ENCODE peak calls at places on chromosomes 2 and 18, in seven cellular contexts. M is CD4-positive, CD25-positive, alpha-beta regulatory T cell; F is GM12878; P is naive thymus-derived CD4-positive, alpha-beta T cell; K is heart left ventricle; S is right cardiac atrium; I is upper lobe of left lung. U is an unnamed sample. For H3K4me1, the result is how much of the 10 kb centered on the place peaks cover.

GRCh38 chr18:59265246-59266018 is 7.8 kb downstream of the RAX start:
- DNase-seq in M (no peak), P (no peak), F (no peak), I (no peak), K (no peak), S (peak), U (no peak)

GRCh38 chr2:21036708-21037670 is 6.9 kb downstream of the APOB start:
- DNase-seq in F (no peak), K (no peak), S (no peak), P (no peak), M (no peak), I (no peak), U (no peak)

GRCh38 chr2:240921319-240922233 is 15.4 kb downstream of the CROCC2 start:
- DNase-seq in S (peak), P (peak), K (peak), I (peak), F (no peak), M (no peak), U (no peak)

GRCh38 chr18:3122851-3123250 is 96.9 kb downstream of the MYOM1 start:
- DNase-seq in M (no peak), F (no peak), K (no peak), I (no peak), P (no peak), S (no peak), U (no peak)

GRCh38 chr2:236113425-236113824 is 54.8 kb downstream of the GBX2 start:
- DNase-seq in I (no peak), M (no peak), S (no peak), K (no peak), F (no peak), P (no peak), U (no peak)

GRCh38 chr2:102915128-102915527 is 153.3 kb downstream of the TMEM182 start:
- DNase-seq in F (no peak), S (no peak), M (no peak), P (no peak), K (no peak), I (no peak), U (no peak)

GRCh38 chr2:141440072-141440635 is 690.7 kb downstream of the LRP1B start:
- DNase-seq in F (no peak), I (no peak), S (no peak), P (no peak), M (no peak), K (no peak), U (no peak)

GRCh38 chr2:128285329-128285931 is 33.2 kb downstream of the HS6ST1 start:
- DNase-seq in K (peak), P (no peak), S (peak), F (no peak), I (no peak), M (no peak), U (no peak)

GRCh38 chr2:28280576-28280975 is 112.1 kb upstream of the FOSL2 start:
- DNase-seq in F (no peak), K (no peak), P (no peak), S (no peak), M (no peak), I (no peak), U (no peak)

GRCh38 chr18:73752546-73752945 is 395.1 kb downstream of the FBXO15 start:
- DNase-seq in I (no peak), M (no peak), P (no peak), F (no peak), S (no peak), K (no peak), U (no peak)

GRCh38 chr18:72869786-72870185 is 2.0 kb upstream of the NETO1 start:
- DNase-seq in F (no peak), S (no peak), M (no peak), P (no peak), K (no peak), I (no peak), U (no peak)

GRCh38 chr2:135951071-135951583 is 34.3 kb downstream of the DARS1 start:
- DNase-seq in K (no peak), F (no peak), I (no peak), S (no peak), M (no peak), P (no peak), U (no peak)

GRCh38 chr2:160349306-160349705 is 144.3 kb downstream of the RBMS1 start:
- DNase-seq in S (no peak), M (no peak), F (no peak), P (no peak), K (no peak), I (no peak), U (no peak)

GRCh38 chr2:147844691-147845607 is at the start of gene ACVR2A:
- DNase-seq in I (peak), K (peak), P (peak), F (peak), S (peak), M (peak), U (peak)

GRCh38 chr2:178825183-178825582 is 18.0 kb upstream of the TTN start:
- DNase-seq in I (no peak), S (no peak), M (no peak), K (no peak), F (no peak), P (no peak), U (no peak)

GRCh38 chr2:236240228-236240990 is 23.8 kb downstream of the ASB18 start:
- DNase-seq in K (peak), I (no peak), S (peak), M (no peak), P (no peak), F (no peak), U (no peak)

GRCh38 chr18:9742588-9743131 is 34.6 kb downstream of the RAB31 start:
- DNase-seq in P (no peak), K (no peak), S (peak), I (peak), M (no peak), F (no peak), U (no peak)

GRCh38 chr2:3780477-3781402 is 77.4 kb downstream of the DCDC2C start:
- DNase-seq in K (peak), I (peak), M (no peak), P (peak), F (peak), S (peak), U (no peak)

GRCh38 chr2:200239216-200239615 is 67.3 kb upstream of the SPATS2L start:
- DNase-seq in F (no peak), M (no peak), S (no peak), K (no peak), I (no peak), P (no peak), U (no peak)

GRCh38 chr2:27099334-27099955 is 12.9 kb downstream of the KHK start:
- DNase-seq in K (no peak), P (no peak), M (no peak), I (no peak), S (peak), F (no peak), U (no peak)

GRCh38 chr2:11566383-11566782 is 32.5 kb downstream of the GREB1 start:
- DNase-seq in M (no peak), I (no peak), K (no peak), S (no peak), P (no peak), F (no peak), U (no peak)

GRCh38 chr2:107635883-107636282 is 190.8 kb upstream of the RGPD4 start:
- DNase-seq in I (no peak), M (no peak), S (no peak), F (no peak), K (no peak), P (no peak), U (no peak)

GRCh38 chr2:72183466-72183865 is 35.8 kb upstream of the CYP26B1 start:
- DNase-seq in P (no peak), S (no peak), M (no peak), F (no peak), K (no peak), I (no peak), U (no peak)

GRCh38 chr2:226031078-226031937 is 631.8 kb downstream of the NYAP2 start:
- DNase-seq in M (no peak), K (peak), P (peak), S (peak), F (no peak), I (peak), U (no peak)

GRCh38 chr18:74539289-74539688 is 5.0 kb downstream of the CNDP1 start:
- DNase-seq in F (no peak), S (no peak), K (no peak), M (no peak), P (no peak), I (no peak), U (no peak)

GRCh38 chr18:79779700-79780190 is 18.0 kb upstream of the KCNG2 start:
- DNase-seq in I (peak), F (no peak), P (peak), K (no peak), S (peak), M (no peak), U (no peak)

GRCh38 chr18:54775686-54776085 is 52.6 kb upstream of the RAB27B start:
- DNase-seq in M (no peak), I (no peak), K (no peak), S (no peak), P (no peak), F (no peak), U (no peak)

GRCh38 chr2:60533114-60534033 is 20.1 kb downstream of the BCL11A start:
- DNase-seq in F (no peak), K (no peak), P (no peak), I (no peak), M (no peak), S (no peak), U (no peak)

GRCh38 chr2:178066890-178067669 is 5.5 kb downstream of the PDE11A start:
- DNase-seq in M (no peak), I (no peak), K (no peak), S (no peak), F (no peak), P (no peak), U (no peak)

GRCh38 chr2:113795405-113795920 is 39.0 kb upstream of the SLC35F5 start:
- DNase-seq in P (no peak), S (no peak), F (no peak), I (no peak), M (no peak), K (no peak), U (no peak)

GRCh38 chr18:34001376-34001775 is 223.3 kb downstream of the NOL4 start:
- DNase-seq in M (no peak), I (no peak), S (no peak), F (no peak), P (no peak), K (no peak), U (no peak)

GRCh38 chr18:12278765-12279682 is 24.9 kb downstream of the CIDEA start:
- DNase-seq in S (peak), P (no peak), F (no peak), I (peak), M (no peak), K (peak), U (no peak)

GRCh38 chr2:8149985-8150547 is 531.8 kb upstream of the ID2 start:
- DNase-seq in M (no peak), I (no peak), S (no peak), F (no peak), K (no peak), P (no peak), U (no peak)

GRCh38 chr18:55430026-55430425 is 158.0 kb downstream of the TCF4 start:
- DNase-seq in I (no peak), P (no peak), S (no peak), K (no peak), M (no peak), F (no peak), U (no peak)

GRCh38 chr2:204220896-204221295 is 284.3 kb downstream of the ICOS start:
- DNase-seq in M (no peak), F (no peak), P (no peak), K (no peak), S (no peak), I (no peak), U (no peak)

GRCh38 chr2:203869207-203869606 is 1.6 kb downstream of the CTLA4 start:
- DNase-seq in S (no peak), P (no peak), M (no peak), F (no peak), K (no peak), I (no peak), U (no peak)

GRCh38 chr2:65186872-65187851 is 40.5 kb upstream of the ACTR2 start:
- DNase-seq in P (peak), F (no peak), I (peak), M (peak), K (peak), S (peak), U (peak)

GRCh38 chr2:231132126-231132525 is 7.3 kb upstream of the HTR2B start:
- DNase-seq in P (no peak), I (no peak), S (no peak), K (no peak), F (no peak), M (no peak), U (no peak)

GRCh38 chr2:137507237-137507636 is 457.0 kb upstream of the HNMT start:
- DNase-seq in P (no peak), I (no peak), K (no peak), S (no peak), F (no peak), M (no peak), U (no peak)

GRCh38 chr2:151193576-151193975 is 68.1 kb downstream of the RBM43 start:
- DNase-seq in I (no peak), P (no peak), S (no peak), K (no peak), F (no peak), M (no peak), U (no peak)

GRCh38 chr2:209141142-209141541 is 282.7 kb upstream of the MAP2 start:
- DNase-seq in S (no peak), K (no peak), I (no peak), P (no peak), M (no peak), F (no peak), U (no peak)
- H3K4me1 ChIP-seq in S (under half), K (under half), I (under half), P (under half), M (under half), F (under half), U (under half)

DNA sequence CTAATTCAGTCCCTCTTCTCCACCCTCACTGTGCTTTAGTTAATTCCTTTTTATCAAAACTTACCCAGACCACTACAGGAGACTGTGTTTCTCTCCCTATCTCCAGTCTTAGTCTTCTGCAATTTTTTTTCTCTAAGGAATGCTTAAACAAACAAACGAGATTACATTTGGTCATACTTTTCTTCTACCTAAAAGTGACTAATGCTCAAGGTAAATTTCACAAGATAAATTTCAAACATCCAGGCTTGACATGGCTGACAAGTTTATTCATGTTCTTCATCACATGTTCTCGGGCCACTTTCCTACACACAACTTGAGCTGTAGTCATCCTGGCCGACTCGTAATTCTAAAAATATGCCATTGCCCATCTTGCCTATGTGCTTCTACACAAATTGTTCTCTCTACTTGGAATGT is 23.2 kb upstream of the ACSL3 start:
- DNase-seq in M (no peak), S (no peak), K (no peak), F (no peak), I (no peak), P (no peak), U (no peak)
- H3K4me1 ChIP-seq in M (under half), S (under half), K (under half), F (under half), I (under half), P (under half), U (under half)

DNA sequence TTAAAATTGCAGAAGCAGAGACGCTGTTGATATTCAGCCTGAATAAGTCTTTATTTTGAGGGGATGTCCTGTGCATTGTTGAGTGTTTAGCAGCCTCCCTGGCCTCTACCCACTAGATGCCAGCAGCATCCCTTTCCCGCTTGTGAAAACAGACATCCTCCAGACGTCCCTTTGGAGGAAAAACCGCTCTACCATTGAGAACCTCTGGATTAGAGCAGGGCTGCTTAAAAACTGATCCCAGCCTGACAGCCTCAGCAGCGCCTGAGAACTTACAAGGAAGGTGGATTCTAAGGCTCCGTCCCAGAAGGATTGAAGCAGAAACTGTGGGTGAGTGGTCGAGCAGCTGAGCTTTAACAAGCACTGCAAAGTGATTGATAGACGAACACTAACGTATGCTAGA is 349.7 kb downstream of the CYRIA start:
- DNase-seq in P (no peak), M (no peak), F (no peak), K (no peak), I (no peak), S (no peak), U (no peak)
- H3K4me1 ChIP-seq in P (under half), M (under half), F (under half), K (under half), I (under half), S (under half), U (under half)

DNA sequence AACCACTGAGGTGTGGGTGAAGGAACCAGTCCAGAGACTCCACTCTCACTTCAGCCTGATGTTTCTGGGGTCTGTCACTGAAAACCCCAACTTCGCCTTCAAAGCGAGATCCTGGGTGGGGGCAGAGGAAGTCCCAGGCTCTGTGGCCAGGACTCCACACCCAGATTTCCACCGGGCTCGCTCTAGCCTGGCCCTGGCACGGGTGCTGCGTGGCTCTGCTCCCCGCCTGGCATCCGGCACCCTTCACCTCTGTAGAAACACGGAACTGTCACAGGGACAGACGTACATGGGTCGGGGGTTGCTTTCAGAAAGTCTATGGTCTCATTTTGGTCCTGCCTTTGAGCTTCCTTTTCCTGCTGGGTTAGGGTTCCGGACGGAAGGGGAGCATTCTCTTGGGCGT is 41.6 kb downstream of the ODC1 start:
- DNase-seq in M (no peak), S (no peak), I (no peak), F (no peak), K (no peak), P (no peak), U (no peak)
- H3K4me1 ChIP-seq in M (under half), S (under half), I (half or more), F (under half), K (half or more), P (half or more), U (under half)

GRCh38 chr18:63291278-63291677 is 28.3 kb downstream of the BCL2 start:
- DNase-seq in F (no peak), K (no peak), I (no peak), M (no peak), P (no peak), S (no peak), U (no peak)

GRCh38 chr18:63286926-63287325 is 32.6 kb downstream of the BCL2 start:
- DNase-seq in P (no peak), F (no peak), S (no peak), K (no peak), M (no peak), I (no peak), U (no peak)

GRCh38 chr18:63292844-63293683 is 26.5 kb downstream of the BCL2 start:
- DNase-seq in S (peak), F (no peak), P (no peak), K (no peak), M (peak), I (no peak), U (peak)

GRCh38 chr18:63293930-63294329 is 25.6 kb downstream of the BCL2 start:
- DNase-seq in K (no peak), P (no peak), F (no peak), M (no peak), S (no peak), I (no peak), U (no peak)

GRCh38 chr18:63290456-63291200 is 28.9 kb downstream of the BCL2 start:
- DNase-seq in I (no peak), M (no peak), P (peak), K (no peak), F (no peak), S (no peak), U (peak)
- H3K4me1 ChIP-seq in I (under half), M (half or more), P (half or more), K (half or more), F (under half), S (under half), U (half or more)

DNA sequence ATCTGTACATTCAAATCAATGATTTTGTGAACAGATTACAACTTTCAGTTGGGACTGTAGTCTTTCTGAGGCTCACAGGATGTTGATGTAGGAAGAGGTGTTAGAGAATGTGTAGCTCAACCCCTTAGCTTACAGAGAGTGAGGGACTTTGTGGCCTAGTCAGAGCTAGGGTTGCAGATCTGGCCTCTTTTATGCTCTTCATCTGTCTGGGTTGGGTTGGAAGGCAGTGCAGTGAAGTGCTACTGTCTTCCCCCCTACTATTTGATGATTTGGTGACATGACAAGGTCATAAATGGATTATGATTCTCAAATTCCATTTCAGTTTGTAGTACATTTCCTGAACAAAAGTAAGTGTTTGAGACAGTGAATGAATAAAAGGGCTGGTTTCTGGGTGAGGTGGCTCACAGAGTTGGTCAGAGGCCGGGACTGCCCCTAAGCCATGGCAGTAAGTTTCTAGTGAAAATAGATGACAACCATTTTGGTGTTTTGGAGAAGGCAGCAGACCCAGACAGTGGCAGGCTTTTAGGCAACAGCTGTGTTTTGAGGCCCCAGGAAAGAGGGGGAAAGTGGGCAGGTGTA is 21.6 kb downstream of the MAP4K4 start:
- DNase-seq in P (peak), F (no peak), S (no peak), I (no peak), M (no peak), K (no peak), U (peak)
- H3K4me1 ChIP-seq in P (half or more), F (under half), S (under half), I (under half), M (half or more), K (half or more), U (half or more)